ENCODE peak calls at places on chromosomes 4 and X, in four cellular contexts. G, Z, L and N are unnamed samples.

GRCh38 chrX:76555816-76556215 is 128.3 kb downstream of the MAGEE1 start:
- DNase-seq in G (peak; percentile 2), Z (peak; percentile 33), L (no peak), N (no peak)

GRCh38 chr4:77092832-77093800 is 17.3 kb upstream of the CCNI start:
- DNase-seq in G (no peak), Z (no peak), L (no peak), N (no peak)

GRCh38 chr4:61693520-61693919 is 493.4 kb downstream of the ADGRL3 start:
- DNase-seq in G (no peak), Z (no peak), L (no peak), N (no peak)

GRCh38 chrX:106874075-106874474 is 29.1 kb downstream of the RIPPLY1 start:
- DNase-seq in G (peak; percentile 10), Z (no peak), L (no peak), N (no peak)

GRCh38 chrX:153866302-153867019 is 19.5 kb downstream of the L1CAM start:
- DNase-seq in G (no peak), Z (no peak), L (no peak), N (no peak)

GRCh38 chrX:125205918-125206665 is 113.6 kb upstream of the TEX13C start:
- DNase-seq in G (peak; percentile 5), Z (no peak), L (no peak), N (no peak)

GRCh38 chr4:13872145-13872544 is 244.6 kb upstream of the BOD1L1 start:
- DNase-seq in G (no peak), Z (no peak), L (no peak), N (no peak)

GRCh38 chrX:140572724-140573123 is 67.9 kb upstream of the SOX3 start:
- DNase-seq in G (peak; percentile 21), Z (no peak), L (peak; percentile 23), N (peak; percentile 44)

GRCh38 chr4:38062088-38062893 is 102.1 kb downstream of the PTTG2 start:
- DNase-seq in G (peak; percentile 71), Z (peak; percentile 53), L (peak; percentile 54), N (peak; percentile 42)

GRCh38 chr4:74441744-74442143 is 3.2 kb upstream of the AREG start:
- DNase-seq in G (no peak), Z (no peak), L (no peak), N (no peak)

GRCh38 chr4:74447636-74448233 is 2.8 kb downstream of the AREG start:
- DNase-seq in G (no peak), Z (no peak), L (no peak), N (no peak)

GRCh38 chr4:74446193-74446868 is 1.4 kb downstream of the AREG start:
- DNase-seq in G (no peak), Z (no peak), L (no peak), N (no peak)

GRCh38 chr4:74446896-74447295 is 2.0 kb downstream of the AREG start:
- DNase-seq in G (no peak), Z (no peak), L (no peak), N (no peak)

DNA sequence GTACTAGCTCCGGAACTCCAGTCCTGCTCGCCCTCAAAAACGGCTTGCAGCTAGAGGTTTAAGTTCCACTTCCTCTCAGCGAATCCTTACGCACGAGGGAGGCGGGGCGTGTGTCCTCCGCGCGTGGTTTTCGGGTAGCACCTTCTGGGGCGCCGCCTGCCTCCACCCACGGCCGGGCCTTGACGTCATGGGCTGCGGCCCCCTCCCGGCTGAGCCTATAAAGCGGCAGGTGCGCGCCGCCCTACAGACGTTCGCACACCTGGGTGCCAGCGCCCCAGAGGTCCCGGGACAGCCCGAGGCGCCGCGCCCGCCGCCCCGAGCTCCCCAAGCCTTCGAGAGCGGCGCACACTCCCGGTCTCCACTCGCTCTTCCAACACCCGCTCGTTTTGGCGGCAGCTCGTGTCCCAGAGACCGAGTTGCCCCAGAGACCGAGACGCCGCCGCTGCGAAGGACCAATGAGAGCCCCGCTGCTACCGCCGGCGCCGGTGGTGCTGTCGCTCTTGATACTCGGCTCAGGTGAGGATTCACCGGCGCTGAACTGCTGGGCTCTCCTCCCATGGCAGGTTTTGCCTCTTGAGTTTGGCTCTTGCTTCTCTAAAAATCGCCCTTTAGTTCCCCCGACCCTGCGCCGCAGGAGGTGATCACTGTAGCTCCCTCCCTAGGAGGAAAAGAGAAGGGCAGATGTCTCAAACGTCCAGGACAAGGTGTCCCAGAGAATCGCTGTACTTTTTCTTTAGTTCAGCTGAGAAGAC is at the start of gene AREG:
- DNase-seq in G (peak; percentile 24), Z (peak; percentile 83), L (peak; percentile 44), N (peak; percentile 71)
- TF ChIP-seq JUND in G (no peak), Z (peak; percentile 58), L (no peak), N (no peak)

GRCh38 chrX:148070504-148070877 is 89.4 kb downstream of the FMR1NB start:
- DNase-seq in G (no peak), Z (no peak), L (no peak), N (no peak)
- TF ChIP-seq JUND in G (no peak), Z (no peak), L (no peak), N (no peak)

GRCh38 chr4:75685546-75686189 is 12.5 kb upstream of the G3BP2 start:
- DNase-seq in G (no peak), Z (no peak), L (no peak), N (no peak)
- TF ChIP-seq JUND in G (no peak), Z (no peak), L (no peak), N (no peak)

GRCh38 chr4:159013692-159014091 is 89.2 kb upstream of the RAPGEF2 start:
- DNase-seq in G (no peak), Z (no peak), L (no peak), N (no peak)
- TF ChIP-seq JUND in G (no peak), Z (no peak), L (no peak), N (no peak)